ENCODE peak calls at places on chromosomes 12 and 14, in seven cellular contexts. One of them, this sample, is unnamed.

GRCh38 chr14:29465095-29465494 is 462.6 kb downstream of the PRKD1 start:
- DNase-seq in GM12892: no peak
- DNase-seq in Calu3: no peak
- DNase-seq in activated CD4-positive, alpha-beta T cell treated with anti-CD3 and anti-CD28 coated beads for 1 hour: no peak
- DNase-seq in EH: no peak
- DNase-seq in NCI-H774: no peak
- DNase-seq in fibroblast of pulmonary artery: no peak
- DNase-seq in this sample: no peak

GRCh38 chr14:97692084-97692483 is 894.9 kb downstream of the VRK1 start:
- DNase-seq in GM12892: no peak
- DNase-seq in Calu3: no peak
- DNase-seq in activated CD4-positive, alpha-beta T cell treated with anti-CD3 and anti-CD28 coated beads for 1 hour: no peak
- DNase-seq in EH: no peak
- DNase-seq in NCI-H774: no peak
- DNase-seq in fibroblast of pulmonary artery: no peak
- DNase-seq in this sample: no peak

GRCh38 chr12:32757159-32757556 is 1.5 kb upstream of the YARS2 start:
- DNase-seq in GM12892: no peak
- DNase-seq in Calu3: no peak
- DNase-seq in activated CD4-positive, alpha-beta T cell treated with anti-CD3 and anti-CD28 coated beads for 1 hour: no peak
- DNase-seq in EH: no peak
- DNase-seq in NCI-H774: no peak
- DNase-seq in fibroblast of pulmonary artery: no peak
- DNase-seq in this sample: no peak

GRCh38 chr14:53851394-53852056 is 105.1 kb downstream of the BMP4 start:
- DNase-seq in GM12892: no peak
- DNase-seq in Calu3: no peak
- DNase-seq in activated CD4-positive, alpha-beta T cell treated with anti-CD3 and anti-CD28 coated beads for 1 hour: no peak
- DNase-seq in EH: peak
- DNase-seq in NCI-H774: no peak
- DNase-seq in fibroblast of pulmonary artery: no peak
- DNase-seq in this sample: peak

GRCh38 chr14:60931206-60931605 is 49.7 kb downstream of the TRMT5 start:
- DNase-seq in GM12892: no peak
- DNase-seq in Calu3: no peak
- DNase-seq in activated CD4-positive, alpha-beta T cell treated with anti-CD3 and anti-CD28 coated beads for 1 hour: no peak
- DNase-seq in EH: peak
- DNase-seq in NCI-H774: no peak
- DNase-seq in fibroblast of pulmonary artery: no peak
- DNase-seq in this sample: no peak

GRCh38 chr14:23443411-23443812 is 8.0 kb upstream of the MYH7 start:
- DNase-seq in GM12892: no peak
- DNase-seq in Calu3: no peak
- DNase-seq in activated CD4-positive, alpha-beta T cell treated with anti-CD3 and anti-CD28 coated beads for 1 hour: no peak
- DNase-seq in EH: no peak
- DNase-seq in NCI-H774: no peak
- DNase-seq in fibroblast of pulmonary artery: no peak
- DNase-seq in this sample: no peak

GRCh38 chr14:104593710-104594121 is 10.9 kb downstream of the TMEM179 start:
- DNase-seq in GM12892: no peak
- DNase-seq in Calu3: no peak
- DNase-seq in activated CD4-positive, alpha-beta T cell treated with anti-CD3 and anti-CD28 coated beads for 1 hour: no peak
- DNase-seq in EH: no peak
- DNase-seq in NCI-H774: no peak
- DNase-seq in fibroblast of pulmonary artery: no peak
- DNase-seq in this sample: no peak

GRCh38 chr12:106291342-106291741 is 11.2 kb upstream of the TCP11L2 start:
- DNase-seq in GM12892: no peak
- DNase-seq in Calu3: no peak
- DNase-seq in activated CD4-positive, alpha-beta T cell treated with anti-CD3 and anti-CD28 coated beads for 1 hour: no peak
- DNase-seq in EH: no peak
- DNase-seq in NCI-H774: peak
- DNase-seq in fibroblast of pulmonary artery: no peak
- DNase-seq in this sample: no peak

GRCh38 chr14:63192085-63192484 is 12.2 kb upstream of the RHOJ start:
- DNase-seq in GM12892: no peak
- DNase-seq in Calu3: no peak
- DNase-seq in activated CD4-positive, alpha-beta T cell treated with anti-CD3 and anti-CD28 coated beads for 1 hour: no peak
- DNase-seq in EH: peak
- DNase-seq in NCI-H774: no peak
- DNase-seq in fibroblast of pulmonary artery: peak
- DNase-seq in this sample: no peak

GRCh38 chr14:96597680-96598079 is 95.5 kb downstream of the PAPOLA start:
- DNase-seq in GM12892: no peak
- DNase-seq in Calu3: no peak
- DNase-seq in activated CD4-positive, alpha-beta T cell treated with anti-CD3 and anti-CD28 coated beads for 1 hour: no peak
- DNase-seq in EH: no peak
- DNase-seq in NCI-H774: no peak
- DNase-seq in fibroblast of pulmonary artery: no peak
- DNase-seq in this sample: no peak

GRCh38 chr12:102879144-102879763 is 37.8 kb downstream of the PAH start:
- DNase-seq in GM12892: no peak
- DNase-seq in Calu3: peak
- DNase-seq in activated CD4-positive, alpha-beta T cell treated with anti-CD3 and anti-CD28 coated beads for 1 hour: no peak
- DNase-seq in EH: peak
- DNase-seq in NCI-H774: peak
- DNase-seq in fibroblast of pulmonary artery: peak
- DNase-seq in this sample: no peak

GRCh38 chr12:93829073-93829472 is 151.9 kb downstream of the CRADD start:
- DNase-seq in GM12892: no peak
- DNase-seq in Calu3: no peak
- DNase-seq in activated CD4-positive, alpha-beta T cell treated with anti-CD3 and anti-CD28 coated beads for 1 hour: no peak
- DNase-seq in EH: peak
- DNase-seq in NCI-H774: no peak
- DNase-seq in fibroblast of pulmonary artery: no peak
- DNase-seq in this sample: no peak

GRCh38 chr14:104287301-104288009 is 149.1 kb downstream of the KIF26A start:
- DNase-seq in GM12892: no peak
- DNase-seq in Calu3: no peak
- DNase-seq in activated CD4-positive, alpha-beta T cell treated with anti-CD3 and anti-CD28 coated beads for 1 hour: no peak
- DNase-seq in EH: no peak
- DNase-seq in NCI-H774: no peak
- DNase-seq in fibroblast of pulmonary artery: no peak
- DNase-seq in this sample: no peak

GRCh38 chr12:91777268-91777997 is 368.2 kb downstream of the BTG1 start:
- DNase-seq in GM12892: no peak
- DNase-seq in Calu3: no peak
- DNase-seq in activated CD4-positive, alpha-beta T cell treated with anti-CD3 and anti-CD28 coated beads for 1 hour: no peak
- DNase-seq in EH: peak
- DNase-seq in NCI-H774: no peak
- DNase-seq in fibroblast of pulmonary artery: no peak
- DNase-seq in this sample: peak

GRCh38 chr12:54373619-54374554 is 9.6 kb upstream of the GPR84 start:
- DNase-seq in GM12892: no peak
- DNase-seq in Calu3: peak
- DNase-seq in activated CD4-positive, alpha-beta T cell treated with anti-CD3 and anti-CD28 coated beads for 1 hour: no peak
- DNase-seq in EH: no peak
- DNase-seq in NCI-H774: no peak
- DNase-seq in fibroblast of pulmonary artery: no peak
- DNase-seq in this sample: no peak

GRCh38 chr12:6570264-6570887 is 2.3 kb upstream of the NOP2 start:
- DNase-seq in GM12892: no peak
- DNase-seq in Calu3: peak
- DNase-seq in activated CD4-positive, alpha-beta T cell treated with anti-CD3 and anti-CD28 coated beads for 1 hour: no peak
- DNase-seq in EH: peak
- DNase-seq in NCI-H774: peak
- DNase-seq in fibroblast of pulmonary artery: peak
- DNase-seq in this sample: peak

GRCh38 chr12:120700863-120701262 is 9.4 kb upstream of the UNC119B start:
- DNase-seq in GM12892: no peak
- DNase-seq in Calu3: no peak
- DNase-seq in activated CD4-positive, alpha-beta T cell treated with anti-CD3 and anti-CD28 coated beads for 1 hour: no peak
- DNase-seq in EH: no peak
- DNase-seq in NCI-H774: no peak
- DNase-seq in fibroblast of pulmonary artery: no peak
- DNase-seq in this sample: no peak

GRCh38 chr14:91714805-91715204 is 17.1 kb downstream of the CATSPERB start:
- DNase-seq in GM12892: no peak
- DNase-seq in Calu3: peak
- DNase-seq in activated CD4-positive, alpha-beta T cell treated with anti-CD3 and anti-CD28 coated beads for 1 hour: no peak
- DNase-seq in EH: no peak
- DNase-seq in NCI-H774: no peak
- DNase-seq in fibroblast of pulmonary artery: no peak
- DNase-seq in this sample: no peak

GRCh38 chr12:106586803-106587684 is 4.2 kb downstream of the RFX4 start:
- DNase-seq in GM12892: no peak
- DNase-seq in Calu3: peak
- DNase-seq in activated CD4-positive, alpha-beta T cell treated with anti-CD3 and anti-CD28 coated beads for 1 hour: no peak
- DNase-seq in EH: no peak
- DNase-seq in NCI-H774: no peak
- DNase-seq in fibroblast of pulmonary artery: no peak
- DNase-seq in this sample: no peak

GRCh38 chr12:6928703-6929407 is 1.1 kb downstream of the ATN1 start:
- DNase-seq in GM12892: no peak
- DNase-seq in Calu3: no peak
- DNase-seq in activated CD4-positive, alpha-beta T cell treated with anti-CD3 and anti-CD28 coated beads for 1 hour: no peak
- DNase-seq in EH: no peak
- DNase-seq in NCI-H774: no peak
- DNase-seq in fibroblast of pulmonary artery: no peak
- DNase-seq in this sample: no peak

GRCh38 chr12:120639771-120640721 is at the start of gene CABP1:
- DNase-seq in GM12892: peak
- DNase-seq in Calu3: peak
- DNase-seq in activated CD4-positive, alpha-beta T cell treated with anti-CD3 and anti-CD28 coated beads for 1 hour: peak
- DNase-seq in EH: peak
- DNase-seq in NCI-H774: peak
- DNase-seq in fibroblast of pulmonary artery: no peak
- DNase-seq in this sample: peak

GRCh38 chr12:54215990-54216579 is 27.3 kb upstream of the SMUG1 start:
- DNase-seq in GM12892: no peak
- DNase-seq in Calu3: peak
- DNase-seq in activated CD4-positive, alpha-beta T cell treated with anti-CD3 and anti-CD28 coated beads for 1 hour: no peak
- DNase-seq in EH: no peak
- DNase-seq in NCI-H774: peak
- DNase-seq in fibroblast of pulmonary artery: no peak
- DNase-seq in this sample: no peak

GRCh38 chr12:116138380-116138779 is 139.1 kb downstream of the MED13L start:
- DNase-seq in GM12892: no peak
- DNase-seq in Calu3: no peak
- DNase-seq in activated CD4-positive, alpha-beta T cell treated with anti-CD3 and anti-CD28 coated beads for 1 hour: no peak
- DNase-seq in EH: peak
- DNase-seq in NCI-H774: no peak
- DNase-seq in fibroblast of pulmonary artery: no peak
- DNase-seq in this sample: no peak

GRCh38 chr14:71932229-71932951 is at the start of gene RGS6:
- DNase-seq in GM12892: peak
- DNase-seq in Calu3: peak
- DNase-seq in activated CD4-positive, alpha-beta T cell treated with anti-CD3 and anti-CD28 coated beads for 1 hour: no peak
- DNase-seq in EH: peak
- DNase-seq in NCI-H774: peak
- DNase-seq in fibroblast of pulmonary artery: peak
- DNase-seq in this sample: peak

GRCh38 chr14:81406863-81407262 is 6.7 kb upstream of the STON2 start:
- DNase-seq in GM12892: no peak
- DNase-seq in Calu3: no peak
- DNase-seq in activated CD4-positive, alpha-beta T cell treated with anti-CD3 and anti-CD28 coated beads for 1 hour: no peak
- DNase-seq in EH: peak
- DNase-seq in NCI-H774: no peak
- DNase-seq in fibroblast of pulmonary artery: peak
- DNase-seq in this sample: peak

GRCh38 chr14:79342942-79343341 is 868.4 kb downstream of the DIO2 start:
- DNase-seq in GM12892: no peak
- DNase-seq in Calu3: peak
- DNase-seq in activated CD4-positive, alpha-beta T cell treated with anti-CD3 and anti-CD28 coated beads for 1 hour: no peak
- DNase-seq in EH: peak
- DNase-seq in NCI-H774: no peak
- DNase-seq in fibroblast of pulmonary artery: no peak
- DNase-seq in this sample: no peak

GRCh38 chr14:94826774-94827173 is 56.9 kb upstream of the GSC start:
- DNase-seq in GM12892: no peak
- DNase-seq in Calu3: no peak
- DNase-seq in activated CD4-positive, alpha-beta T cell treated with anti-CD3 and anti-CD28 coated beads for 1 hour: no peak
- DNase-seq in EH: no peak
- DNase-seq in NCI-H774: no peak
- DNase-seq in fibroblast of pulmonary artery: no peak
- DNase-seq in this sample: peak

GRCh38 chr14:88245321-88245720 is 77.7 kb downstream of the KCNK10 start:
- DNase-seq in GM12892: no peak
- DNase-seq in Calu3: no peak
- DNase-seq in activated CD4-positive, alpha-beta T cell treated with anti-CD3 and anti-CD28 coated beads for 1 hour: no peak
- DNase-seq in EH: no peak
- DNase-seq in NCI-H774: peak
- DNase-seq in fibroblast of pulmonary artery: no peak
- DNase-seq in this sample: no peak

GRCh38 chr14:104770851-104771272 is 17.9 kb downstream of the SIVA1 start:
- DNase-seq in GM12892: no peak
- DNase-seq in Calu3: no peak
- DNase-seq in activated CD4-positive, alpha-beta T cell treated with anti-CD3 and anti-CD28 coated beads for 1 hour: no peak
- DNase-seq in EH: no peak
- DNase-seq in NCI-H774: no peak
- DNase-seq in fibroblast of pulmonary artery: no peak
- DNase-seq in this sample: no peak

GRCh38 chr14:24483604-24484252 is 24.3 kb downstream of the CMA1 start:
- DNase-seq in GM12892: no peak
- DNase-seq in Calu3: no peak
- DNase-seq in activated CD4-positive, alpha-beta T cell treated with anti-CD3 and anti-CD28 coated beads for 1 hour: no peak
- DNase-seq in EH: peak
- DNase-seq in NCI-H774: no peak
- DNase-seq in fibroblast of pulmonary artery: peak
- DNase-seq in this sample: no peak

GRCh38 chr14:94355191-94355794 is 32.2 kb upstream of the SERPINA6 start:
- DNase-seq in GM12892: no peak
- DNase-seq in Calu3: peak
- DNase-seq in activated CD4-positive, alpha-beta T cell treated with anti-CD3 and anti-CD28 coated beads for 1 hour: no peak
- DNase-seq in EH: peak
- DNase-seq in NCI-H774: no peak
- DNase-seq in fibroblast of pulmonary artery: peak
- DNase-seq in this sample: peak

GRCh38 chr14:23827100-23827892 is 126.3 kb upstream of the DHRS4 start:
- DNase-seq in GM12892: no peak
- DNase-seq in Calu3: no peak
- DNase-seq in activated CD4-positive, alpha-beta T cell treated with anti-CD3 and anti-CD28 coated beads for 1 hour: no peak
- DNase-seq in EH: peak
- DNase-seq in NCI-H774: no peak
- DNase-seq in fibroblast of pulmonary artery: no peak
- DNase-seq in this sample: no peak

GRCh38 chr14:73783107-73783727 is 68.4 kb upstream of the PTGR2 start:
- DNase-seq in GM12892: no peak
- DNase-seq in Calu3: no peak
- DNase-seq in activated CD4-positive, alpha-beta T cell treated with anti-CD3 and anti-CD28 coated beads for 1 hour: no peak
- DNase-seq in EH: peak
- DNase-seq in NCI-H774: no peak
- DNase-seq in fibroblast of pulmonary artery: no peak
- DNase-seq in this sample: peak

GRCh38 chr14:37862263-37862662 is 266.8 kb downstream of the TTC6 start:
- DNase-seq in GM12892: no peak
- DNase-seq in Calu3: no peak
- DNase-seq in activated CD4-positive, alpha-beta T cell treated with anti-CD3 and anti-CD28 coated beads for 1 hour: no peak
- DNase-seq in EH: no peak
- DNase-seq in NCI-H774: no peak
- DNase-seq in fibroblast of pulmonary artery: no peak
- DNase-seq in this sample: no peak

GRCh38 chr12:114904254-114905003 is 220.5 kb upstream of the TBX3 start:
- DNase-seq in GM12892: no peak
- DNase-seq in Calu3: no peak
- DNase-seq in activated CD4-positive, alpha-beta T cell treated with anti-CD3 and anti-CD28 coated beads for 1 hour: no peak
- DNase-seq in EH: peak
- DNase-seq in NCI-H774: no peak
- DNase-seq in fibroblast of pulmonary artery: peak
- DNase-seq in this sample: no peak

GRCh38 chr14:102510616-102511520 is 1.3 kb upstream of the ANKRD9 start:
- DNase-seq in GM12892: no peak
- DNase-seq in Calu3: peak
- DNase-seq in activated CD4-positive, alpha-beta T cell treated with anti-CD3 and anti-CD28 coated beads for 1 hour: no peak
- DNase-seq in EH: no peak
- DNase-seq in NCI-H774: peak
- DNase-seq in fibroblast of pulmonary artery: no peak
- DNase-seq in this sample: peak

GRCh38 chr14:96827310-96827709 is 30.1 kb downstream of the VRK1 start:
- DNase-seq in GM12892: no peak
- DNase-seq in Calu3: no peak
- DNase-seq in activated CD4-positive, alpha-beta T cell treated with anti-CD3 and anti-CD28 coated beads for 1 hour: no peak
- DNase-seq in EH: no peak
- DNase-seq in NCI-H774: no peak
- DNase-seq in fibroblast of pulmonary artery: no peak
- DNase-seq in this sample: no peak